ENCODE peak calls at places on chromosomes 16 and 17, in nine cellular contexts. H is activated CD8-positive, alpha-beta memory T cell treated with anti-CD3 and anti-CD28 coated beads for 1 hour; J is activated naive CD4-positive, alpha-beta T cell treated with anti-CD3 and anti-CD28 coated beads for 36 hours; D is foreskin melanocyte; S is HS-5; G is stimulated activated CD8-positive, alpha-beta memory T cell treated with anti-CD3 and anti-CD28 coated beads, Interleukin-2, amount 100 ng/mL, for 1 hour; Q is GM23338; U is MCF 10A; M is OCI-LY7. Z is an unnamed sample.

GRCh38 chr16:84616515-84616914 is 1.4 kb downstream of the COTL1 start:
- DNase-seq in S (no peak), Q (no peak), J (peak; percentile 48), M (peak; percentile 73), G (no peak), D (peak; percentile 36), U (peak; percentile 51), H (no peak), Z (peak; percentile 32)

GRCh38 chr17:45243750-45244149 is 18.1 kb downstream of the SPATA32 start:
- DNase-seq in U (no peak), S (no peak), D (no peak), Q (no peak), M (no peak), H (no peak), J (no peak), G (no peak), Z (no peak)

GRCh38 chr16:5905935-5906334 is 808.3 kb upstream of the EEF2KMT start:
- DNase-seq in U (no peak), S (no peak), J (no peak), Q (no peak), G (no peak), M (no peak), D (no peak), H (no peak), Z (no peak)

GRCh38 chr16:88383401-88384221 is 852 bp downstream of the ZNF469 start:
- DNase-seq in G (no peak), M (no peak), H (no peak), Q (peak; percentile 39), U (no peak), S (no peak), D (no peak), J (peak; percentile 15), Z (peak; percentile 42)

GRCh38 chr16:8614435-8615029 is 7.0 kb upstream of the METTL22 start:
- DNase-seq in U (no peak), J (no peak), S (no peak), G (no peak), H (no peak), D (no peak), Q (no peak), M (no peak), Z (no peak)

GRCh38 chr16:11005611-11005975 is 61.2 kb downstream of the CLEC16A start:
- DNase-seq in M (no peak), G (no peak), H (no peak), J (no peak), Q (no peak), U (no peak), S (peak; percentile 58), D (no peak), Z (peak; percentile 36)

GRCh38 chr17:39739885-39740356 is 2.2 kb downstream of the GRB7 start:
- DNase-seq in G (no peak), H (no peak), U (peak; percentile 48), J (no peak), Q (peak; percentile 55), S (no peak), D (no peak), M (no peak), Z (peak; percentile 28)

GRCh38 chr17:29569245-29569950 is 897 bp downstream of the TP53I13 start:
- DNase-seq in Q (no peak), M (no peak), U (no peak), D (no peak), S (no peak), J (no peak), H (no peak), G (no peak), Z (peak; percentile 42)

GRCh38 chr17:57669671-57670529 is 75.2 kb downstream of the CCDC182 start:
- DNase-seq in G (no peak), M (no peak), D (no peak), H (no peak), U (no peak), J (no peak), Q (no peak), S (no peak), Z (no peak)

GRCh38 chr17:32671891-32672290 is 185.1 kb downstream of the CDK5R1 start:
- DNase-seq in Q (no peak), U (peak; percentile 13), G (no peak), M (no peak), D (peak; percentile 44), H (no peak), S (no peak), J (no peak), Z (peak; percentile 9)

GRCh38 chr16:4003166-4003565 is 113.1 kb downstream of the ADCY9 start:
- DNase-seq in H (no peak), D (no peak), Q (no peak), U (no peak), M (no peak), G (no peak), S (no peak), J (no peak), Z (no peak)

GRCh38 chr16:12354296-12354818 is 377.8 kb downstream of the SNX29 start:
- DNase-seq in D (no peak), S (no peak), G (no peak), M (no peak), H (no peak), Q (no peak), U (no peak), J (no peak), Z (no peak)

GRCh38 chr16:48076455-48077012 is 79.3 kb downstream of the ABCC12 start:
- DNase-seq in G (no peak), J (no peak), M (no peak), H (no peak), Q (no peak), S (no peak), D (no peak), U (no peak), Z (peak; percentile 68)

GRCh38 chr17:63446218-63446980 is at the start of gene CYB561:
- DNase-seq in S (no peak), Q (peak; percentile 82), U (peak; percentile 85), M (no peak), D (peak; percentile 45), H (no peak), J (peak; percentile 66), G (peak; percentile 46), Z (peak; percentile 90)

GRCh38 chr16:54933281-54934150 is 2.9 kb downstream of the IRX5 start:
- DNase-seq in H (no peak), J (no peak), S (no peak), M (no peak), Q (peak; percentile 41), G (no peak), D (no peak), U (peak; percentile 56), Z (no peak)

Z was measured in PC-3.